ENCODE peak calls at places on chromosomes 2 and 18, in four cellular contexts. One of them, this sample, is unnamed.

GRCh38 chr2:150532883-150533282 is 45.4 kb upstream of the RND3 start:
- DNase-seq in WTC11: no peak
- DNase-seq in HepG2: no peak
- DNase-seq in K562: no peak
- DNase-seq in this sample: no peak

GRCh38 chr2:69192176-69192945 is 179.4 kb downstream of the ANTXR1 start:
- DNase-seq in WTC11: no peak
- DNase-seq in HepG2: no peak
- DNase-seq in K562: no peak
- DNase-seq in this sample: no peak

GRCh38 chr2:144510206-144510991 is 9.5 kb downstream of the ZEB2 start:
- DNase-seq in WTC11: peak
- DNase-seq in HepG2: peak
- DNase-seq in K562: peak
- DNase-seq in this sample: peak

GRCh38 chr18:3451989-3452749 is 2.2 kb downstream of the TGIF1 start:
- DNase-seq in WTC11: peak
- DNase-seq in HepG2: no peak
- DNase-seq in K562: peak
- DNase-seq in this sample: no peak

GRCh38 chr18:3281456-3282400 is 19.8 kb downstream of the MYL12B start:
- DNase-seq in WTC11: no peak
- DNase-seq in HepG2: peak
- DNase-seq in K562: peak
- DNase-seq in this sample: no peak

GRCh38 chr2:3465328-3465727 is 54.0 kb downstream of the ADI1 start:
- DNase-seq in WTC11: no peak
- DNase-seq in HepG2: no peak
- DNase-seq in K562: no peak
- DNase-seq in this sample: no peak

GRCh38 chr2:135948642-135949355 is 36.6 kb downstream of the DARS1 start:
- DNase-seq in WTC11: no peak
- DNase-seq in HepG2: no peak
- DNase-seq in K562: peak
- DNase-seq in this sample: no peak

GRCh38 chr2:3238951-3239841 is 138.4 kb downstream of the EIPR1 start:
- DNase-seq in WTC11: no peak
- DNase-seq in HepG2: no peak
- DNase-seq in K562: no peak
- DNase-seq in this sample: no peak

GRCh38 chr18:2964349-2965010 is 48.5 kb downstream of the LPIN2 start:
- DNase-seq in WTC11: no peak
- DNase-seq in HepG2: no peak
- DNase-seq in K562: no peak
- DNase-seq in this sample: no peak

GRCh38 chr2:240840435-240841060 is 20.5 kb upstream of the KIF1A start:
- DNase-seq in WTC11: peak
- DNase-seq in HepG2: peak
- DNase-seq in K562: peak
- DNase-seq in this sample: no peak

GRCh38 chr2:235050992-235051351 is 99.2 kb downstream of the SH3BP4 start:
- DNase-seq in WTC11: no peak
- DNase-seq in HepG2: peak
- DNase-seq in K562: peak
- DNase-seq in this sample: no peak

GRCh38 chr18:26440644-26441043 is 107.7 kb downstream of the KCTD1 start:
- DNase-seq in WTC11: no peak
- DNase-seq in HepG2: no peak
- DNase-seq in K562: no peak
- DNase-seq in this sample: no peak

GRCh38 chr2:197315371-197315770 is 4.8 kb upstream of the ANKRD44 start:
- DNase-seq in WTC11: no peak
- DNase-seq in HepG2: no peak
- DNase-seq in K562: no peak
- DNase-seq in this sample: no peak

DNA sequence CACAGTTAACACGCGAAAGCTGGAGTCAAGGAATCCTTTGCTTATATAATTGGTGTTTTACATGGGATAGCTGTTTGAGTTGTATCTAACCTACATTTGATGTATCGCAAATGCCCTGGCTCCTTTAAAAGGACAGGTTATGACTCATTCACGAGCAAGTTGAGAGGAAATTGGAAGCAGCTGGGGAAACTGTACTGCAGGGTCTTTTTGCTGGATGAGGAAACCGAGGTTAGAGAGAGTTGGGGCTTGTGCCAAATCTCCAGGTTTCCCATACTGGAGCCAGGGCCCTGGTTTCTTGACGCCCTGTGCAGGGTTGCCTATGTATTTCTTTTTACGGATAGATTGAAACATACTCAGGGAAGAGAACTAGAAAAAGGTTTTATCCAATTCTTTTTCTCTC is 60.0 kb upstream of the SPTBN1 start:
- DNase-seq in WTC11: no peak
- DNase-seq in HepG2: no peak
- DNase-seq in K562: no peak
- DNase-seq in this sample: no peak
- TF ChIP-seq CBFB in WTC11: no peak
- TF ChIP-seq CBFB in HepG2: no peak
- TF ChIP-seq CBFB in K562: no peak
- TF ChIP-seq CBFB in this sample: no peak

DNA sequence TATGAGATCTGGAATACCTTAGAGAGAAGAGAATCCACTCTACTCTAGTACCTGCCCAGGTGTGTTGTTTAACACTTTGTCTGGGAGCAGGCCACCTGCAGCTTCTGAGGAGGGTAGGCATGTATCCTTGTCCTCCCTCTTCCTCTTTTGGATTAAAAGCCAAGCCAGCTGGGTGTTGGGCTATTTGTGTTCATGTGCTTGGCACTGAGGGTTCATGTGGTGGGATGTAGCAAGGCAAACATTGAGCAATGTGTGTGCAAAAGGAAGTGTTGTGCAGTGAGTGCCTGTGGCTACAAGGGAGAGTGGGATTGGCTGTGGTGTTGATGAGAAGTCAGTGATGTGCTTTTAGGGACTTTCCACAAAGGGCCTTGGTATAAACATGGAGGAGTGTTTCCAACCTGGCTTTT is 23.0 kb downstream of the TTLL4 start:
- DNase-seq in WTC11: no peak
- DNase-seq in HepG2: peak
- DNase-seq in K562: no peak
- DNase-seq in this sample: peak
- TF ChIP-seq CBFB in WTC11: no peak
- TF ChIP-seq CBFB in HepG2: no peak
- TF ChIP-seq CBFB in K562: no peak
- TF ChIP-seq CBFB in this sample: no peak

GRCh38 chr2:104654813-104655212 is 199.1 kb upstream of the POU3F3 start:
- DNase-seq in WTC11: no peak
- DNase-seq in HepG2: no peak
- DNase-seq in K562: no peak
- DNase-seq in this sample: no peak
- TF ChIP-seq CBFB in WTC11: no peak
- TF ChIP-seq CBFB in HepG2: no peak
- TF ChIP-seq CBFB in K562: no peak
- TF ChIP-seq CBFB in this sample: no peak

GRCh38 chr2:152054593-152054992 is 44.3 kb downstream of the CACNB4 start:
- DNase-seq in WTC11: no peak
- DNase-seq in HepG2: no peak
- DNase-seq in K562: no peak
- DNase-seq in this sample: no peak

GRCh38 chr2:152058655-152059054 is 40.2 kb downstream of the CACNB4 start:
- DNase-seq in WTC11: no peak
- DNase-seq in HepG2: no peak
- DNase-seq in K562: no peak
- DNase-seq in this sample: no peak

GRCh38 chr2:152061383-152061782 is 37.5 kb downstream of the CACNB4 start:
- DNase-seq in WTC11: no peak
- DNase-seq in HepG2: no peak
- DNase-seq in K562: no peak
- DNase-seq in this sample: no peak

GRCh38 chr2:152055366-152056108 is 43.3 kb downstream of the CACNB4 start:
- DNase-seq in WTC11: no peak
- DNase-seq in HepG2: no peak
- DNase-seq in K562: no peak
- DNase-seq in this sample: no peak

DNA sequence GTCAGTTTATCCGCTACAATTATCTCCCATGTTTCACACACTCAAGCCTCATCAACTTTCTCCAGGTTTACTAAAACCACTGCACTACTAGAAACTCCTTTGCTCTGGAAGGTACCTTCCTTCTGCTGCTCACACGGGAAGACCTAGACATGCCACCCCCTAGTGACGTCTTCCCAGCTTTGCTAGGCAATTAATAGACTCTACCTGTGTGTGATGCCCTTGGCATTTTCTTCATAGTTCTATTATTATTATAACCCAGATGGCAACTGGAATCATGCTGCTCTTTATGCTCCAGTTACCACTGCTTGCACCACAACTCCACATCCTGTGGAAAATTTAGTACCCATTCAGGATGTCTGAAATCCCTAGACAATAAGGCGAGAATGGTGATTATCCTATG is 42.4 kb downstream of the CACNB4 start:
- DNase-seq in WTC11: no peak
- DNase-seq in HepG2: no peak
- DNase-seq in K562: no peak
- DNase-seq in this sample: no peak
- TF ChIP-seq CBFB in WTC11: no peak
- TF ChIP-seq CBFB in HepG2: no peak
- TF ChIP-seq CBFB in K562: no peak
- TF ChIP-seq CBFB in this sample: no peak

GRCh38 chr2:16726147-16726546 is 60.5 kb upstream of the CYRIA start:
- DNase-seq in WTC11: no peak
- DNase-seq in HepG2: no peak
- DNase-seq in K562: no peak
- DNase-seq in this sample: no peak
- TF ChIP-seq CBFB in WTC11: no peak
- TF ChIP-seq CBFB in HepG2: no peak
- TF ChIP-seq CBFB in K562: no peak
- TF ChIP-seq CBFB in this sample: no peak